ENCODE peak calls at places on chromosomes 4 and X, in seven cellular contexts. M, E, C, Q, X, N and D are unnamed samples.

GRCh38 chrX:72102760-72103159 is 29.0 kb downstream of the RTL5 start:
- DNase-seq in M (no peak), E (no peak), C (no peak), Q (no peak), X (no peak), N (no peak), D (no peak)

GRCh38 chr4:6177587-6178197 is 22.7 kb downstream of the JAKMIP1 start:
- DNase-seq in M (no peak), E (no peak), C (peak), Q (no peak), X (no peak), N (no peak), D (no peak)

GRCh38 chrX:115960440-115961084 is 210.0 kb upstream of the AGTR2 start:
- DNase-seq in M (no peak), E (no peak), C (no peak), Q (no peak), X (no peak), N (no peak), D (no peak)

GRCh38 chr4:70902577-70903281 is 560 bp downstream of the MOB1B start:
- DNase-seq in M (no peak), E (no peak), C (peak), Q (no peak), X (no peak), N (peak), D (no peak)

GRCh38 chr4:16617416-16617815 is 281.0 kb downstream of the LDB2 start:
- DNase-seq in M (no peak), E (no peak), C (no peak), Q (no peak), X (no peak), N (peak), D (no peak)

GRCh38 chrX:54495814-54496516 is at the start of gene FGD1:
- DNase-seq in M (no peak), E (peak), C (peak), Q (peak), X (peak), N (peak), D (peak)

GRCh38 chr4:4859010-4859798 is at the start of gene MSX1:
- DNase-seq in M (peak), E (peak), C (peak), Q (no peak), X (peak), N (peak), D (peak)

GRCh38 chr4:52870225-52870624 is 8.1 kb downstream of the RASL11B start:
- DNase-seq in M (no peak), E (no peak), C (no peak), Q (no peak), X (no peak), N (no peak), D (no peak)

GRCh38 chrX:64196606-64197005 is 8.9 kb downstream of the AMER1 start:
- DNase-seq in M (no peak), E (no peak), C (no peak), Q (no peak), X (no peak), N (no peak), D (no peak)

GRCh38 chr4:84966382-84967291 is at the start of gene WDFY3:
- DNase-seq in M (peak), E (peak), C (peak), Q (peak), X (peak), N (peak), D (peak)

GRCh38 chr4:139825523-139826014 is 159.9 kb downstream of the MGST2 start:
- DNase-seq in M (no peak), E (no peak), C (no peak), Q (peak), X (no peak), N (no peak), D (no peak)

GRCh38 chr4:148030486-148030885 is 298.6 kb downstream of the ARHGAP10 start:
- DNase-seq in M (no peak), E (no peak), C (no peak), Q (no peak), X (no peak), N (peak), D (no peak)

GRCh38 chrX:38233891-38234807 is 13.5 kb upstream of the SRPX start:
- DNase-seq in M (no peak), E (no peak), C (peak), Q (no peak), X (no peak), N (peak), D (no peak)